ENCODE peak calls at places on chromosome 3, in ten cellular contexts. One of them, this sample, is unnamed. For H3K36me3, the result is how much of the 10 kb centered on the place peaks cover.

GRCh38 chr3:41092791-41093190 is 106.5 kb upstream of the CTNNB1 start:
- DNase-seq in neuronal stem cell: no peak
- DNase-seq in K562: no peak
- DNase-seq in colonic mucosa: no peak
- DNase-seq in body of pancreas: no peak
- DNase-seq in effector memory CD4-positive, alpha-beta T cell: no peak
- DNase-seq in adrenal gland: no peak
- DNase-seq in breast epithelium: no peak
- DNase-seq in thoracic aorta: no peak
- DNase-seq in naive thymus-derived CD4-positive, alpha-beta T cell: no peak
- DNase-seq in this sample: no peak

GRCh38 chr3:172357850-172358754 is 90.2 kb downstream of the GHSR start:
- DNase-seq in neuronal stem cell: no peak
- DNase-seq in K562: no peak
- DNase-seq in colonic mucosa: no peak
- DNase-seq in body of pancreas: no peak
- DNase-seq in effector memory CD4-positive, alpha-beta T cell: no peak
- DNase-seq in adrenal gland: no peak
- DNase-seq in breast epithelium: no peak
- DNase-seq in thoracic aorta: no peak
- DNase-seq in naive thymus-derived CD4-positive, alpha-beta T cell: no peak
- DNase-seq in this sample: no peak

GRCh38 chr3:63896332-63897034 is 15.7 kb downstream of the SCAANT1 start:
- DNase-seq in neuronal stem cell: no peak
- DNase-seq in K562: no peak
- DNase-seq in colonic mucosa: no peak
- DNase-seq in body of pancreas: no peak
- DNase-seq in effector memory CD4-positive, alpha-beta T cell: no peak
- DNase-seq in adrenal gland: no peak
- DNase-seq in breast epithelium: no peak
- DNase-seq in thoracic aorta: no peak
- DNase-seq in naive thymus-derived CD4-positive, alpha-beta T cell: no peak
- DNase-seq in this sample: no peak

GRCh38 chr3:195236801-195237570 is 34.0 kb downstream of the XXYLT1 start:
- DNase-seq in neuronal stem cell: no peak
- DNase-seq in K562: no peak
- DNase-seq in colonic mucosa: peak
- DNase-seq in body of pancreas: no peak
- DNase-seq in effector memory CD4-positive, alpha-beta T cell: no peak
- DNase-seq in adrenal gland: peak
- DNase-seq in breast epithelium: peak
- DNase-seq in thoracic aorta: no peak
- DNase-seq in naive thymus-derived CD4-positive, alpha-beta T cell: no peak
- DNase-seq in this sample: no peak

GRCh38 chr3:96756516-96756915 is 57.9 kb upstream of the EPHA6 start:
- DNase-seq in neuronal stem cell: no peak
- DNase-seq in K562: no peak
- DNase-seq in colonic mucosa: no peak
- DNase-seq in body of pancreas: no peak
- DNase-seq in effector memory CD4-positive, alpha-beta T cell: no peak
- DNase-seq in adrenal gland: no peak
- DNase-seq in breast epithelium: no peak
- DNase-seq in thoracic aorta: no peak
- DNase-seq in naive thymus-derived CD4-positive, alpha-beta T cell: no peak
- DNase-seq in this sample: no peak

GRCh38 chr3:188840290-188840689 is 331.5 kb upstream of the TPRG1 start:
- DNase-seq in neuronal stem cell: no peak
- DNase-seq in K562: no peak
- DNase-seq in colonic mucosa: no peak
- DNase-seq in body of pancreas: no peak
- DNase-seq in effector memory CD4-positive, alpha-beta T cell: no peak
- DNase-seq in adrenal gland: no peak
- DNase-seq in breast epithelium: no peak
- DNase-seq in thoracic aorta: no peak
- DNase-seq in naive thymus-derived CD4-positive, alpha-beta T cell: no peak
- DNase-seq in this sample: no peak

GRCh38 chr3:157102098-157102497 is 57.8 kb downstream of the CCNL1 start:
- DNase-seq in neuronal stem cell: no peak
- DNase-seq in K562: no peak
- DNase-seq in colonic mucosa: no peak
- DNase-seq in body of pancreas: no peak
- DNase-seq in effector memory CD4-positive, alpha-beta T cell: no peak
- DNase-seq in adrenal gland: no peak
- DNase-seq in breast epithelium: no peak
- DNase-seq in thoracic aorta: no peak
- DNase-seq in naive thymus-derived CD4-positive, alpha-beta T cell: no peak
- DNase-seq in this sample: no peak

GRCh38 chr3:172040078-172040975 is 949 bp downstream of the FNDC3B start:
- DNase-seq in neuronal stem cell: peak
- DNase-seq in K562: peak
- DNase-seq in colonic mucosa: peak
- DNase-seq in body of pancreas: peak
- DNase-seq in effector memory CD4-positive, alpha-beta T cell: peak
- DNase-seq in adrenal gland: peak
- DNase-seq in breast epithelium: peak
- DNase-seq in thoracic aorta: peak
- DNase-seq in naive thymus-derived CD4-positive, alpha-beta T cell: peak
- DNase-seq in this sample: peak

GRCh38 chr3:30098206-30098605 is 508.2 kb upstream of the TGFBR2 start:
- DNase-seq in neuronal stem cell: no peak
- DNase-seq in K562: no peak
- DNase-seq in colonic mucosa: no peak
- DNase-seq in body of pancreas: no peak
- DNase-seq in effector memory CD4-positive, alpha-beta T cell: no peak
- DNase-seq in adrenal gland: no peak
- DNase-seq in breast epithelium: no peak
- DNase-seq in thoracic aorta: no peak
- DNase-seq in naive thymus-derived CD4-positive, alpha-beta T cell: no peak
- DNase-seq in this sample: no peak

GRCh38 chr3:162992741-162993140 is 1496.1 kb downstream of the OTOL1 start:
- DNase-seq in neuronal stem cell: no peak
- DNase-seq in K562: no peak
- DNase-seq in colonic mucosa: no peak
- DNase-seq in body of pancreas: no peak
- DNase-seq in effector memory CD4-positive, alpha-beta T cell: no peak
- DNase-seq in adrenal gland: no peak
- DNase-seq in breast epithelium: no peak
- DNase-seq in thoracic aorta: no peak
- DNase-seq in naive thymus-derived CD4-positive, alpha-beta T cell: no peak
- DNase-seq in this sample: no peak

GRCh38 chr3:14391033-14391432 is 11.4 kb upstream of the SLC6A6 start:
- DNase-seq in neuronal stem cell: no peak
- DNase-seq in K562: peak
- DNase-seq in colonic mucosa: no peak
- DNase-seq in body of pancreas: no peak
- DNase-seq in effector memory CD4-positive, alpha-beta T cell: no peak
- DNase-seq in adrenal gland: peak
- DNase-seq in breast epithelium: no peak
- DNase-seq in thoracic aorta: no peak
- DNase-seq in naive thymus-derived CD4-positive, alpha-beta T cell: no peak
- DNase-seq in this sample: no peak

GRCh38 chr3:186320862-186321568 is 41.0 kb downstream of the DGKG start:
- DNase-seq in neuronal stem cell: no peak
- DNase-seq in K562: no peak
- DNase-seq in colonic mucosa: no peak
- DNase-seq in body of pancreas: no peak
- DNase-seq in effector memory CD4-positive, alpha-beta T cell: no peak
- DNase-seq in adrenal gland: no peak
- DNase-seq in breast epithelium: no peak
- DNase-seq in thoracic aorta: no peak
- DNase-seq in naive thymus-derived CD4-positive, alpha-beta T cell: no peak
- DNase-seq in this sample: no peak

GRCh38 chr3:11624161-11624560 is 19.6 kb downstream of the VGLL4 start:
- DNase-seq in neuronal stem cell: no peak
- DNase-seq in K562: no peak
- DNase-seq in colonic mucosa: no peak
- DNase-seq in body of pancreas: no peak
- DNase-seq in effector memory CD4-positive, alpha-beta T cell: peak
- DNase-seq in adrenal gland: no peak
- DNase-seq in breast epithelium: no peak
- DNase-seq in thoracic aorta: no peak
- DNase-seq in naive thymus-derived CD4-positive, alpha-beta T cell: peak
- DNase-seq in this sample: no peak

GRCh38 chr3:143142354-143142753 is 22.8 kb downstream of the CHST2 start:
- DNase-seq in neuronal stem cell: no peak
- DNase-seq in K562: no peak
- DNase-seq in colonic mucosa: no peak
- DNase-seq in body of pancreas: no peak
- DNase-seq in effector memory CD4-positive, alpha-beta T cell: no peak
- DNase-seq in adrenal gland: no peak
- DNase-seq in breast epithelium: no peak
- DNase-seq in thoracic aorta: no peak
- DNase-seq in naive thymus-derived CD4-positive, alpha-beta T cell: no peak
- DNase-seq in this sample: no peak
- H3K36me3 ChIP-seq in neuronal stem cell: under half
- H3K36me3 ChIP-seq in K562: under half
- H3K36me3 ChIP-seq in colonic mucosa: under half
- H3K36me3 ChIP-seq in body of pancreas: under half
- H3K36me3 ChIP-seq in effector memory CD4-positive, alpha-beta T cell: under half
- H3K36me3 ChIP-seq in adrenal gland: under half
- H3K36me3 ChIP-seq in breast epithelium: under half
- H3K36me3 ChIP-seq in thoracic aorta: under half
- H3K36me3 ChIP-seq in naive thymus-derived CD4-positive, alpha-beta T cell: under half
- H3K36me3 ChIP-seq in this sample: under half

GRCh38 chr3:113659996-113660395 is 36.4 kb downstream of the USF3 start:
- DNase-seq in neuronal stem cell: no peak
- DNase-seq in K562: no peak
- DNase-seq in colonic mucosa: no peak
- DNase-seq in body of pancreas: no peak
- DNase-seq in effector memory CD4-positive, alpha-beta T cell: no peak
- DNase-seq in adrenal gland: no peak
- DNase-seq in breast epithelium: no peak
- DNase-seq in thoracic aorta: no peak
- DNase-seq in naive thymus-derived CD4-positive, alpha-beta T cell: no peak
- DNase-seq in this sample: no peak
- H3K27ac ChIP-seq in neuronal stem cell: no peak
- H3K27ac ChIP-seq in K562: no peak
- H3K27ac ChIP-seq in colonic mucosa: no peak
- H3K27ac ChIP-seq in body of pancreas: no peak
- H3K27ac ChIP-seq in effector memory CD4-positive, alpha-beta T cell: no peak
- H3K27ac ChIP-seq in adrenal gland: no peak
- H3K27ac ChIP-seq in breast epithelium: no peak
- H3K27ac ChIP-seq in thoracic aorta: no peak
- H3K27ac ChIP-seq in naive thymus-derived CD4-positive, alpha-beta T cell: no peak
- H3K27ac ChIP-seq in this sample: no peak

DNA sequence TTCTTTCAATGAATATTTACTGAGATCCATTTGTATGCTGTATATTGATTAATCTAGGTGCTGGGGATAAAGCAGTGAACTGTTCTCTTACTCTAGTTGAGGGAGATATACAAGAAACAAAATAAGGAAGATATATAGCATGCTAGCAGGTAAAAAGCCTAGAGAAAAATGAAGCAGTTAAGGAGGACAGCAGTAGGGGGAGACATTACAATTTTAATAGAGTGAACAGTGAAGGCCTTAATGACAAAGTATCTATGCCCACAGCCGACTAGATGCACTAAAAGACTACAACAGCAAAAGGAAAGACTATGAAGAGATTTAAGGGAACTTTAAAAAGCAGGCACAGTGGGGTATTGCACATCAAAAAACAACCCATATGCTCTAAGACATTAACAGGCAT is 81.4 kb downstream of the XRN1 start:
- DNase-seq in neuronal stem cell: no peak
- DNase-seq in K562: peak
- DNase-seq in colonic mucosa: no peak
- DNase-seq in body of pancreas: no peak
- DNase-seq in effector memory CD4-positive, alpha-beta T cell: no peak
- DNase-seq in adrenal gland: no peak
- DNase-seq in breast epithelium: no peak
- DNase-seq in thoracic aorta: no peak
- DNase-seq in naive thymus-derived CD4-positive, alpha-beta T cell: no peak
- DNase-seq in this sample: no peak
- H3K36me3 ChIP-seq in neuronal stem cell: half or more
- H3K36me3 ChIP-seq in K562: under half
- H3K36me3 ChIP-seq in colonic mucosa: under half
- H3K36me3 ChIP-seq in body of pancreas: under half
- H3K36me3 ChIP-seq in effector memory CD4-positive, alpha-beta T cell: under half
- H3K36me3 ChIP-seq in adrenal gland: under half
- H3K36me3 ChIP-seq in breast epithelium: under half
- H3K36me3 ChIP-seq in thoracic aorta: under half
- H3K36me3 ChIP-seq in naive thymus-derived CD4-positive, alpha-beta T cell: under half
- H3K36me3 ChIP-seq in this sample: under half

GRCh38 chr3:18442743-18443669 is 17.9 kb upstream of the SATB1 start:
- DNase-seq in neuronal stem cell: no peak
- DNase-seq in K562: no peak
- DNase-seq in colonic mucosa: no peak
- DNase-seq in body of pancreas: no peak
- DNase-seq in effector memory CD4-positive, alpha-beta T cell: no peak
- DNase-seq in adrenal gland: no peak
- DNase-seq in breast epithelium: no peak
- DNase-seq in thoracic aorta: no peak
- DNase-seq in naive thymus-derived CD4-positive, alpha-beta T cell: peak
- DNase-seq in this sample: no peak

GRCh38 chr3:18441521-18441920 is 16.4 kb upstream of the SATB1 start:
- DNase-seq in neuronal stem cell: no peak
- DNase-seq in K562: no peak
- DNase-seq in colonic mucosa: no peak
- DNase-seq in body of pancreas: no peak
- DNase-seq in effector memory CD4-positive, alpha-beta T cell: no peak
- DNase-seq in adrenal gland: no peak
- DNase-seq in breast epithelium: no peak
- DNase-seq in thoracic aorta: no peak
- DNase-seq in naive thymus-derived CD4-positive, alpha-beta T cell: no peak
- DNase-seq in this sample: no peak

GRCh38 chr3:18439281-18439680 is 14.1 kb upstream of the SATB1 start:
- DNase-seq in neuronal stem cell: no peak
- DNase-seq in K562: no peak
- DNase-seq in colonic mucosa: no peak
- DNase-seq in body of pancreas: no peak
- DNase-seq in effector memory CD4-positive, alpha-beta T cell: no peak
- DNase-seq in adrenal gland: no peak
- DNase-seq in breast epithelium: no peak
- DNase-seq in thoracic aorta: no peak
- DNase-seq in naive thymus-derived CD4-positive, alpha-beta T cell: no peak
- DNase-seq in this sample: no peak

GRCh38 chr3:18438586-18438985 is 13.4 kb upstream of the SATB1 start:
- DNase-seq in neuronal stem cell: no peak
- DNase-seq in K562: no peak
- DNase-seq in colonic mucosa: no peak
- DNase-seq in body of pancreas: no peak
- DNase-seq in effector memory CD4-positive, alpha-beta T cell: peak
- DNase-seq in adrenal gland: no peak
- DNase-seq in breast epithelium: no peak
- DNase-seq in thoracic aorta: no peak
- DNase-seq in naive thymus-derived CD4-positive, alpha-beta T cell: peak
- DNase-seq in this sample: no peak

DNA sequence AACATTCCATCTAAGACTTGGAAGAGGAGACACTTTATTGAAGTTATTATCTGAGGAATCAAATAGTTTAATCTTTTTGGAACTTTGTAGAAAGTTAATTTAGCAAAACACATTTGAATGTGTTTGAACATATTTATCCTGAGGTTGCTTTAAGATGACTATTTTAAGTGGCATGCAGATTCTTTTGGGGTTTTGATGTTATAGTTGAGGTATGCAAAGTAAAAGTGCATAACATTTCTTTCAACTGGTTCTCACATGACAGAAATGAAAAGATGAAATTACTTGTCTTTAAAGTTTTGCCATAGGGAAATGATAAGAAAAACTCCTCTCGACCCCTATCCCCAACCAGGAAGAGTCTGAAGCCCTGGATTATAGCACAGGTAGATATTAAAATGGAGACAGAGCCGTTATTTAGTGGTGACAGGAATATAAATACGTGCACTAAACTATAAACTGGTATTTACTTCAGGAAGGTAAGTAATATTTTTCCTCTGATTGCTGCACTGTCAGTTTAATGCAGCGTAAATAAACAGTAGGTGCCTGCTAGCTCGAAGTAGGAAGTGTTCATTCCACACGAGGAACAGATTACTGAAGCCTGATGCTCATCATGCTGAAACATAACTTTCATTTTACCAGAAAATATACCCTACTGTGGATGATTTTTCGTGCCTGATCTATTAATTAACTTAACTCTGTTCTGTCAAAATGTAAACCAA is 15.1 kb upstream of the SATB1 start:
- DNase-seq in neuronal stem cell: no peak
- DNase-seq in K562: no peak
- DNase-seq in colonic mucosa: no peak
- DNase-seq in body of pancreas: no peak
- DNase-seq in effector memory CD4-positive, alpha-beta T cell: no peak
- DNase-seq in adrenal gland: no peak
- DNase-seq in breast epithelium: no peak
- DNase-seq in thoracic aorta: no peak
- DNase-seq in naive thymus-derived CD4-positive, alpha-beta T cell: no peak
- DNase-seq in this sample: no peak
- H3K27ac ChIP-seq in neuronal stem cell: no peak
- H3K27ac ChIP-seq in K562: no peak
- H3K27ac ChIP-seq in colonic mucosa: no peak
- H3K27ac ChIP-seq in body of pancreas: no peak
- H3K27ac ChIP-seq in effector memory CD4-positive, alpha-beta T cell: peak
- H3K27ac ChIP-seq in adrenal gland: no peak
- H3K27ac ChIP-seq in breast epithelium: no peak
- H3K27ac ChIP-seq in thoracic aorta: no peak
- H3K27ac ChIP-seq in naive thymus-derived CD4-positive, alpha-beta T cell: peak
- H3K27ac ChIP-seq in this sample: no peak